ENCODE peak calls at places on chromosomes 1 and 21, in six cellular contexts. One of them, this sample, is unnamed.

GRCh38 chr1:177629526-177629925 is 340.3 kb downstream of the SEC16B start:
- DNase-seq in body of pancreas: no peak
- DNase-seq in mesendoderm: no peak
- DNase-seq in AG04450: no peak
- DNase-seq in PC-3: no peak
- DNase-seq in substantia nigra: no peak
- DNase-seq in this sample: no peak

GRCh38 chr1:182549811-182550210 is 39.2 kb downstream of the RNASEL start:
- DNase-seq in mesendoderm: no peak
- DNase-seq in substantia nigra: no peak
- DNase-seq in AG04450: no peak
- DNase-seq in PC-3: no peak
- DNase-seq in body of pancreas: no peak
- DNase-seq in this sample: no peak

GRCh38 chr21:45069711-45070110 is 4.7 kb upstream of the ADARB1 start:
- DNase-seq in substantia nigra: no peak
- DNase-seq in AG04450: no peak
- DNase-seq in PC-3: no peak
- DNase-seq in body of pancreas: no peak
- DNase-seq in mesendoderm: no peak
- DNase-seq in this sample: no peak

GRCh38 chr1:94927405-94928175 is 680 bp upstream of the CNN3 start:
- DNase-seq in substantia nigra: peak; percentile 68
- DNase-seq in PC-3: no peak
- DNase-seq in AG04450: no peak
- DNase-seq in body of pancreas: peak; percentile 57
- DNase-seq in mesendoderm: peak; percentile 86
- DNase-seq in this sample: no peak

GRCh38 chr1:226201029-226201593 is 14.6 kb upstream of the ACBD3 start:
- DNase-seq in PC-3: peak; percentile 56
- DNase-seq in substantia nigra: no peak
- DNase-seq in AG04450: no peak
- DNase-seq in mesendoderm: peak; percentile 72
- DNase-seq in body of pancreas: no peak
- DNase-seq in this sample: no peak

GRCh38 chr1:155970531-155971167 is 7.7 kb downstream of the ARHGEF2 start:
- DNase-seq in AG04450: no peak
- DNase-seq in substantia nigra: peak; percentile 77
- DNase-seq in PC-3: no peak
- DNase-seq in body of pancreas: no peak
- DNase-seq in mesendoderm: peak; percentile 46
- DNase-seq in this sample: peak; percentile 68

GRCh38 chr1:223733898-223734852 is 21.8 kb downstream of the CAPN2 start:
- DNase-seq in substantia nigra: peak; percentile 75
- DNase-seq in PC-3: no peak
- DNase-seq in body of pancreas: peak; percentile 69
- DNase-seq in mesendoderm: no peak
- DNase-seq in AG04450: no peak
- DNase-seq in this sample: no peak

GRCh38 chr1:156308078-156308477 is 9.0 kb upstream of the VHLL start:
- DNase-seq in body of pancreas: no peak
- DNase-seq in AG04450: no peak
- DNase-seq in PC-3: peak; percentile 38
- DNase-seq in substantia nigra: no peak
- DNase-seq in mesendoderm: no peak
- DNase-seq in this sample: no peak

GRCh38 chr1:199766219-199766792 is 261.2 kb upstream of the NR5A2 start:
- DNase-seq in body of pancreas: no peak
- DNase-seq in mesendoderm: no peak
- DNase-seq in substantia nigra: no peak
- DNase-seq in AG04450: no peak
- DNase-seq in PC-3: no peak
- DNase-seq in this sample: no peak

GRCh38 chr1:66239834-66240233 is 294.1 kb upstream of the SGIP1 start:
- DNase-seq in substantia nigra: no peak
- DNase-seq in body of pancreas: no peak
- DNase-seq in PC-3: no peak
- DNase-seq in AG04450: no peak
- DNase-seq in mesendoderm: peak; percentile 58
- DNase-seq in this sample: no peak

GRCh38 chr1:183185941-183186490 is at the start of gene LAMC2:
- DNase-seq in AG04450: no peak
- DNase-seq in body of pancreas: peak; percentile 72
- DNase-seq in substantia nigra: no peak
- DNase-seq in mesendoderm: peak; percentile 95
- DNase-seq in PC-3: peak; percentile 93
- DNase-seq in this sample: no peak

GRCh38 chr1:33219886-33220661 is 36.2 kb upstream of the ZNF362 start:
- DNase-seq in body of pancreas: no peak
- DNase-seq in mesendoderm: peak; percentile 73
- DNase-seq in PC-3: peak; percentile 94
- DNase-seq in substantia nigra: no peak
- DNase-seq in AG04450: no peak
- DNase-seq in this sample: no peak

GRCh38 chr1:21667348-21668231 is 1.6 kb downstream of the RAP1GAP start:
- DNase-seq in AG04450: no peak
- DNase-seq in substantia nigra: no peak
- DNase-seq in mesendoderm: no peak
- DNase-seq in body of pancreas: peak; percentile 47
- DNase-seq in PC-3: no peak
- DNase-seq in this sample: no peak

GRCh38 chr21:43292041-43292865 is 123.4 kb downstream of the CRYAA start:
- DNase-seq in body of pancreas: no peak
- DNase-seq in mesendoderm: no peak
- DNase-seq in AG04450: no peak
- DNase-seq in PC-3: no peak
- DNase-seq in substantia nigra: no peak
- DNase-seq in this sample: no peak

GRCh38 chr21:39630191-39630591 is 17.5 kb downstream of the B3GALT5 start:
- DNase-seq in PC-3: peak; percentile 88
- DNase-seq in substantia nigra: no peak
- DNase-seq in AG04450: no peak
- DNase-seq in body of pancreas: no peak
- DNase-seq in mesendoderm: no peak
- DNase-seq in this sample: no peak

GRCh38 chr1:220084460-220084859 is 5.1 kb downstream of the BPNT1 start:
- DNase-seq in mesendoderm: no peak
- DNase-seq in body of pancreas: no peak
- DNase-seq in AG04450: no peak
- DNase-seq in PC-3: peak; percentile 39
- DNase-seq in substantia nigra: no peak
- DNase-seq in this sample: no peak

GRCh38 chr1:206693592-206693991 is 8.9 kb downstream of the MAPKAPK2 start:
- DNase-seq in substantia nigra: no peak
- DNase-seq in AG04450: no peak
- DNase-seq in mesendoderm: no peak
- DNase-seq in body of pancreas: peak; percentile 55
- DNase-seq in PC-3: no peak
- DNase-seq in this sample: peak; percentile 69

GRCh38 chr1:156836041-156836654 is 19.5 kb upstream of the SH2D2A start:
- DNase-seq in mesendoderm: no peak
- DNase-seq in body of pancreas: no peak
- DNase-seq in substantia nigra: no peak
- DNase-seq in PC-3: no peak
- DNase-seq in AG04450: no peak
- DNase-seq in this sample: no peak

GRCh38 chr1:85579619-85580018 is 942 bp upstream of the CCN1 start:
- DNase-seq in mesendoderm: peak; percentile 73
- DNase-seq in AG04450: peak; percentile 41
- DNase-seq in body of pancreas: no peak
- DNase-seq in substantia nigra: no peak
- DNase-seq in PC-3: peak; percentile 75
- DNase-seq in this sample: no peak

GRCh38 chr1:86082183-86082582 is 74.4 kb downstream of the COL24A1 start:
- DNase-seq in body of pancreas: no peak
- DNase-seq in mesendoderm: peak; percentile 43
- DNase-seq in AG04450: no peak
- DNase-seq in PC-3: peak; percentile 37
- DNase-seq in substantia nigra: no peak
- DNase-seq in this sample: no peak

GRCh38 chr1:209430821-209431259 is 152.7 kb upstream of the CAMK1G start:
- DNase-seq in PC-3: no peak
- DNase-seq in body of pancreas: no peak
- DNase-seq in substantia nigra: no peak
- DNase-seq in mesendoderm: no peak
- DNase-seq in AG04450: no peak
- DNase-seq in this sample: no peak

GRCh38 chr1:89407355-89407754 is 43.5 kb downstream of the GBP6 start:
- DNase-seq in body of pancreas: no peak
- DNase-seq in AG04450: no peak
- DNase-seq in mesendoderm: no peak
- DNase-seq in substantia nigra: no peak
- DNase-seq in PC-3: no peak
- DNase-seq in this sample: no peak

GRCh38 chr1:43388613-43389012 is 987 bp downstream of the MED8 start:
- DNase-seq in body of pancreas: no peak
- DNase-seq in mesendoderm: no peak
- DNase-seq in PC-3: no peak
- DNase-seq in substantia nigra: no peak
- DNase-seq in AG04450: no peak
- DNase-seq in this sample: no peak

GRCh38 chr1:53439337-53440207 is 19.6 kb upstream of the DMRTB1 start:
- DNase-seq in AG04450: no peak
- DNase-seq in mesendoderm: no peak
- DNase-seq in substantia nigra: no peak
- DNase-seq in body of pancreas: no peak
- DNase-seq in PC-3: no peak
- DNase-seq in this sample: no peak

GRCh38 chr1:53435151-53435550 is 24.0 kb upstream of the DMRTB1 start:
- DNase-seq in mesendoderm: no peak
- DNase-seq in body of pancreas: no peak
- DNase-seq in AG04450: no peak
- DNase-seq in PC-3: no peak
- DNase-seq in substantia nigra: no peak
- DNase-seq in this sample: no peak

GRCh38 chr1:53440633-53441032 is 18.6 kb upstream of the DMRTB1 start:
- DNase-seq in mesendoderm: no peak
- DNase-seq in body of pancreas: no peak
- DNase-seq in substantia nigra: no peak
- DNase-seq in PC-3: no peak
- DNase-seq in AG04450: no peak
- DNase-seq in this sample: no peak

GRCh38 chr1:53442297-53442696 is 16.9 kb upstream of the DMRTB1 start:
- DNase-seq in mesendoderm: peak; percentile 95
- DNase-seq in body of pancreas: no peak
- DNase-seq in substantia nigra: no peak
- DNase-seq in AG04450: no peak
- DNase-seq in PC-3: peak; percentile 20
- DNase-seq in this sample: no peak

DNA sequence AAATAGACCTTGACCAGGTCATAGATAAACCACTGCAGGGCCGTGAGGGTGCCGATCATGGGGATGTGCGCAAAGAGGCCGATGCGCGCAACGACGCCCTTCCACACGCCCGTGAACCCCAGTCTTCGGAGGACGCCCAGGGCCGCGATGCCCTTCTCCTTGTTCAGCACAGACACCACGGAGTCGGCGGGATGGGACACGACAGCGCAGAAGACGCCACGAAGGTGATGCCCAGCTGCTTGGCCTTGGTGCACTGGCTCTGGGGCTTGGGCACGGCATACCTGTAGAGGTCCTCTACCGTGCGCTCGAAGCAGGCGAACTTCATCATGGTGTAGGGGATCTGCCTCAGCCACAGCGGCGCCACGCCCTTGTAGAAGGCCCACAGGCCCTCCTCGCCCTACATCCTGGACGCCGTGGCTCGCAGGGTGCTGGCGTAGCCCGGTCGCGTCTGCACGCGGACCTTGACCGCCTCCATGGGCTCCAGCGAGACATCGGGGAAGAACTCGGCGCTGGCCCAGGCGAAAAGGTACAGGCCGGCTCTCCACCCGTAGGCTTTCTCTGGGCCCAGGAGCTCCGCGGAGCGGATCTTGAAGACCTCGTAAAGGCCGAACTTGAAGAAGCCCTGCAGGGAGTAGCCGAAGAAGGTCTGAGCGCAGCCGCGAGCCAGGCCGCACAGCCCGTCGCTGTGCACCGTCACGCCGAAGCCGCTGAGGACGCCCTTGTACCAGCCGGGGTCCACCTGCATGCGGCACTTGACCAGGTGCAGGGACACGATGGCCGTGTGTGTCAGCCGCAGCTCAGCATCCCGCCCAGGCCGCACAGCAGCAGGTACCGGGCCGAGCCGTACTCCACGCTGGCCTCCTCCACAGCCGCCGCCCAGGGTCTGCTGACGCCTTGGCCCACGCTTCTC is 20.5 kb upstream of the DMRTB1 start:
- DNase-seq in mesendoderm: no peak
- DNase-seq in substantia nigra: no peak
- DNase-seq in PC-3: no peak
- DNase-seq in AG04450: no peak
- DNase-seq in body of pancreas: no peak
- DNase-seq in this sample: no peak
- H3K27ac ChIP-seq in mesendoderm: no peak overlapping the region
- H3K27ac ChIP-seq in substantia nigra: no peak overlapping the region
- H3K27ac ChIP-seq in PC-3: no peak overlapping the region
- H3K27ac ChIP-seq in AG04450: no peak overlapping the region
- H3K27ac ChIP-seq in body of pancreas: no peak overlapping the region
- H3K27ac ChIP-seq in this sample: no peak overlapping the region

GRCh38 chr21:41751621-41752020 is 15.2 kb downstream of the RIPK4 start:
- DNase-seq in AG04450: no peak
- DNase-seq in substantia nigra: no peak
- DNase-seq in PC-3: peak; percentile 41
- DNase-seq in body of pancreas: peak; percentile 56
- DNase-seq in mesendoderm: no peak
- DNase-seq in this sample: no peak

GRCh38 chr21:41750051-41750450 is 16.8 kb downstream of the RIPK4 start:
- DNase-seq in AG04450: no peak
- DNase-seq in mesendoderm: no peak
- DNase-seq in PC-3: peak; percentile 50
- DNase-seq in substantia nigra: no peak
- DNase-seq in body of pancreas: no peak
- DNase-seq in this sample: no peak

GRCh38 chr21:41752231-41752681 is 14.6 kb downstream of the RIPK4 start:
- DNase-seq in PC-3: peak; percentile 81
- DNase-seq in mesendoderm: peak; percentile 74
- DNase-seq in AG04450: no peak
- DNase-seq in substantia nigra: no peak
- DNase-seq in body of pancreas: no peak
- DNase-seq in this sample: no peak

GRCh38 chr21:41749286-41749685 is 17.6 kb downstream of the RIPK4 start:
- DNase-seq in AG04450: no peak
- DNase-seq in substantia nigra: no peak
- DNase-seq in body of pancreas: no peak
- DNase-seq in PC-3: no peak
- DNase-seq in mesendoderm: no peak
- DNase-seq in this sample: no peak

GRCh38 chr21:41750532-41751151 is 16.2 kb downstream of the RIPK4 start:
- DNase-seq in substantia nigra: no peak
- DNase-seq in AG04450: no peak
- DNase-seq in PC-3: no peak
- DNase-seq in mesendoderm: no peak
- DNase-seq in body of pancreas: no peak
- DNase-seq in this sample: no peak
- H3K27ac ChIP-seq in substantia nigra: no peak overlapping the region
- H3K27ac ChIP-seq in AG04450: no peak overlapping the region
- H3K27ac ChIP-seq in PC-3: no peak overlapping the region
- H3K27ac ChIP-seq in mesendoderm: no peak overlapping the region
- H3K27ac ChIP-seq in body of pancreas: no peak overlapping the region
- H3K27ac ChIP-seq in this sample: no peak overlapping the region

GRCh38 chr1:245614986-245615385 is 460.2 kb downstream of the KIF26B start:
- DNase-seq in body of pancreas: no peak
- DNase-seq in substantia nigra: no peak
- DNase-seq in PC-3: no peak
- DNase-seq in AG04450: no peak
- DNase-seq in mesendoderm: no peak
- DNase-seq in this sample: no peak
- H3K27ac ChIP-seq in body of pancreas: no peak overlapping the region
- H3K27ac ChIP-seq in substantia nigra: no peak overlapping the region
- H3K27ac ChIP-seq in PC-3: no peak overlapping the region
- H3K27ac ChIP-seq in AG04450: no peak overlapping the region
- H3K27ac ChIP-seq in mesendoderm: no peak overlapping the region
- H3K27ac ChIP-seq in this sample: no peak overlapping the region

GRCh38 chr1:228006793-228007053 is at the start of gene WNT3A:
- DNase-seq in mesendoderm: no peak
- DNase-seq in body of pancreas: no peak
- DNase-seq in substantia nigra: no peak
- DNase-seq in AG04450: no peak
- DNase-seq in PC-3: no peak
- DNase-seq in this sample: no peak
- H3K27ac ChIP-seq in mesendoderm: no peak within 1 kb of the TSS
- H3K27ac ChIP-seq in body of pancreas: no peak within 1 kb of the TSS
- H3K27ac ChIP-seq in substantia nigra: no peak within 1 kb of the TSS
- H3K27ac ChIP-seq in AG04450: no peak within 1 kb of the TSS
- H3K27ac ChIP-seq in PC-3: no peak within 1 kb of the TSS
- H3K27ac ChIP-seq in this sample: no peak within 1 kb of the TSS

This sample was measured in thoracic aorta.